ENCODE peak calls at places on chromosomes 4 and X, in four cellular contexts. One of them, this sample, is unnamed. For H3K27me3, the result is how much of the 10 kb centered on the place peaks cover.

GRCh38 chrX:110732274-110732673 is 63.3 kb downstream of the CHRDL1 start:
- DNase-seq in Caco-2: no peak
- DNase-seq in GM06990: no peak
- DNase-seq in heart right ventricle: peak
- DNase-seq in this sample: no peak

GRCh38 chrX:107448625-107449468 is 605 bp upstream of the FRMPD3 start:
- DNase-seq in Caco-2: no peak
- DNase-seq in GM06990: peak
- DNase-seq in heart right ventricle: no peak
- DNase-seq in this sample: no peak

GRCh38 chr4:42915484-42915883 is 23.0 kb downstream of the GRXCR1 start:
- DNase-seq in Caco-2: no peak
- DNase-seq in GM06990: no peak
- DNase-seq in heart right ventricle: no peak
- DNase-seq in this sample: no peak

GRCh38 chrX:71911023-71911730 is 532 bp downstream of the NHSL2 start:
- DNase-seq in Caco-2: no peak
- DNase-seq in GM06990: peak
- DNase-seq in heart right ventricle: no peak
- DNase-seq in this sample: peak

GRCh38 chr4:160877087-160877790 is 1286.6 kb downstream of the FSTL5 start:
- DNase-seq in Caco-2: no peak
- DNase-seq in GM06990: no peak
- DNase-seq in heart right ventricle: no peak
- DNase-seq in this sample: no peak

GRCh38 chrX:39736219-39737211 is 361.2 kb downstream of the BCOR start:
- DNase-seq in Caco-2: no peak
- DNase-seq in GM06990: no peak
- DNase-seq in heart right ventricle: peak
- DNase-seq in this sample: peak

GRCh38 chr4:69823481-69824186 is 36.3 kb downstream of the SULT1E1 start:
- DNase-seq in Caco-2: peak
- DNase-seq in GM06990: no peak
- DNase-seq in heart right ventricle: no peak
- DNase-seq in this sample: no peak

GRCh38 chr4:104575293-104575692 is 80.6 kb upstream of the CXXC4 start:
- DNase-seq in Caco-2: no peak
- DNase-seq in GM06990: no peak
- DNase-seq in heart right ventricle: no peak
- DNase-seq in this sample: no peak

GRCh38 chr4:42554072-42554471 is 102.8 kb downstream of the ATP8A1 start:
- DNase-seq in Caco-2: no peak
- DNase-seq in GM06990: no peak
- DNase-seq in heart right ventricle: no peak
- DNase-seq in this sample: no peak

GRCh38 chrX:71870337-71871098 is 40.1 kb upstream of the NHSL2 start:
- DNase-seq in Caco-2: peak
- DNase-seq in GM06990: no peak
- DNase-seq in heart right ventricle: no peak
- DNase-seq in this sample: no peak

GRCh38 chr4:24419147-24420034 is 165.0 kb downstream of the DHX15 start:
- DNase-seq in Caco-2: peak
- DNase-seq in GM06990: no peak
- DNase-seq in heart right ventricle: peak
- DNase-seq in this sample: peak

GRCh38 chr4:67550491-67551256 is 5.4 kb upstream of the CENPC start:
- DNase-seq in Caco-2: no peak
- DNase-seq in GM06990: peak
- DNase-seq in heart right ventricle: no peak
- DNase-seq in this sample: no peak

GRCh38 chrX:38320819-38321218 is 6.5 kb downstream of the RPGR start:
- DNase-seq in Caco-2: no peak
- DNase-seq in GM06990: no peak
- DNase-seq in heart right ventricle: no peak
- DNase-seq in this sample: no peak

GRCh38 chr4:6052679-6053078 is 34.4 kb upstream of the C4orf50 start:
- DNase-seq in Caco-2: no peak
- DNase-seq in GM06990: no peak
- DNase-seq in heart right ventricle: no peak
- DNase-seq in this sample: no peak

GRCh38 chr4:97185233-97185632 is 958.0 kb downstream of the STPG2 start:
- DNase-seq in Caco-2: no peak
- DNase-seq in GM06990: no peak
- DNase-seq in heart right ventricle: no peak
- DNase-seq in this sample: no peak

GRCh38 chr4:73676881-73677323 is 56.7 kb upstream of the RASSF6 start:
- DNase-seq in Caco-2: no peak
- DNase-seq in GM06990: no peak
- DNase-seq in heart right ventricle: no peak
- DNase-seq in this sample: no peak

GRCh38 chrX:39532761-39533160 is 565.0 kb downstream of the BCOR start:
- DNase-seq in Caco-2: no peak
- DNase-seq in GM06990: no peak
- DNase-seq in heart right ventricle: no peak
- DNase-seq in this sample: no peak

DNA sequence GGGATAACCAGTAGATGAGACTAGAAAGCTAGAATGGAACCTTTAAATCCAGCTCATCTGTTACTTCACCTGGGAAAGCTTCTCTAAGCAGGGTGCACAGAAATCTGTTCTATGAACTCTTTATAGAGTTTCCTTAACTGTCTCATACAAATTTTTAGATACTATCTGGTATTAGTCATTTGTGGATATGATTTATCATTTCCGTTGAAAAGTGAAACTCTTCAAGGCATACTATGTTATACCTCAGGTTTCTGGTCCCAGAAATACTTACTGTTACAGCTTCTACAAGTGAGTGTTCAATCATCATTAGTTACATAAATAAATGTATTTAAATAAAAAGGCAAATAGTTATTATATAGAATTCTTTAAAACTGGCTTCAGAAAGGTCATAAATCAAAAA is 298.3 kb upstream of the AGA start:
- DNase-seq in Caco-2: no peak
- DNase-seq in GM06990: no peak
- DNase-seq in heart right ventricle: no peak
- DNase-seq in this sample: no peak
- H3K4me3 ChIP-seq in Caco-2: no peak
- H3K4me3 ChIP-seq in GM06990: no peak
- H3K4me3 ChIP-seq in heart right ventricle: no peak
- H3K4me3 ChIP-seq in this sample: no peak

GRCh38 chr4:84498203-84499026 is 677 bp downstream of the NKX6-1 start:
- DNase-seq in Caco-2: no peak
- DNase-seq in GM06990: no peak
- DNase-seq in heart right ventricle: no peak
- DNase-seq in this sample: peak

GRCh38 chr4:84497835-84498202 is 1.3 kb downstream of the NKX6-1 start:
- DNase-seq in Caco-2: no peak
- DNase-seq in GM06990: no peak
- DNase-seq in heart right ventricle: no peak
- DNase-seq in this sample: no peak

GRCh38 chr4:84495448-84496221 is 3.5 kb downstream of the NKX6-1 start:
- DNase-seq in Caco-2: no peak
- DNase-seq in GM06990: no peak
- DNase-seq in heart right ventricle: no peak
- DNase-seq in this sample: no peak

GRCh38 chr4:84497220-84497834 is 1.8 kb downstream of the NKX6-1 start:
- DNase-seq in Caco-2: no peak
- DNase-seq in GM06990: no peak
- DNase-seq in heart right ventricle: no peak
- DNase-seq in this sample: no peak

GRCh38 chr4:84496356-84497219 is 2.5 kb downstream of the NKX6-1 start:
- DNase-seq in Caco-2: no peak
- DNase-seq in GM06990: no peak
- DNase-seq in heart right ventricle: no peak
- DNase-seq in this sample: no peak
- H3K27me3 ChIP-seq in Caco-2: under half
- H3K27me3 ChIP-seq in GM06990: under half
- H3K27me3 ChIP-seq in heart right ventricle: half or more
- H3K27me3 ChIP-seq in this sample: half or more

DNA sequence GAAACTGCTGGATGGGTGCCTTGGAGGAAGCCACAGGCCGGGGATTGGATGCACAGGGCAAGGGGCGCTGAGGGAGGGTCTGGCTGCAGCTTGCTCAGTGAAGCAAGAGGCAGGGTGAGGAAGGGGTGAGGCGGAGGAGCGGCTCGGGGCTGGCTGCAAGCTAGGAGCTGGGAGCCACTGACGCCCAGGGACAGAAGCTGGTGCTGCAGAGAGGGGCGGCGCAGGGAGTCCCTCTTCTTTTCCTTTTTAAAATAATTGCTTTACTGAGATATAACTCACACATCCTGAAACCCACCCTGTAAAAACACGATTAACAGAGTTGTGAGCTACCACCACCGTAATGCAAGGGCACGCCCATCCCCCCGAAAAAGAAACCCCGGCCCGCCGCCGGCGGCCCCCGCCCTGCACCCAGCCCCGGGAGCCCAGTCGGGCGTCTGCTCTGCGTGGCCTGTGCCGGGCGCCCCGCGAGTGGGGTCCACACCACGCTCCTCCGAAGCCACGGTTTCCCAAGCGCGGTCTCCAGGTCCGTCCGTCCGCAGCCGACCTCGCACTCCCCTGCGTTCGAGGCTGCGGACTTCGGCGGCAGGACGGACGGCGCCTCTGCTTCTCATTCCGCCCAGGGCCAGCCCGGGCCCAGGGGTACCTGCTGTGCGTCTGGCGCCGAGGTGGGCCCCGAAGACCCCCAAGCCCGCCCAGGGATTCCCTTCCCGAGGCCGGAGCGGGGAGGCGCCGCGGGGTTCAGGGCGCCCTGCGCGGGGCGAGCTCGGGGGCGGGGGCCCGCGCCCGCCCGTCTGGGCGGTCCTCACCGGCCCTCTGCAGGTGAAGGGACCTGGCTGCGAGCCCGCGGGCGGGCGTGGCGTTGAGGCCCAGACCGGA is 865 bp upstream of the UVSSA start:
- DNase-seq in Caco-2: peak
- DNase-seq in GM06990: no peak
- DNase-seq in heart right ventricle: peak
- DNase-seq in this sample: peak
- TF ChIP-seq CTCF in Caco-2: no peak
- TF ChIP-seq CTCF in GM06990: no peak
- TF ChIP-seq CTCF in heart right ventricle: no peak
- TF ChIP-seq CTCF in this sample: peak

GRCh38 chrX:46589977-46590723 is 16.6 kb downstream of the CHST7 start:
- DNase-seq in Caco-2: no peak
- DNase-seq in GM06990: no peak
- DNase-seq in heart right ventricle: no peak
- DNase-seq in this sample: no peak

GRCh38 chrX:46582964-46583363 is 9.4 kb downstream of the CHST7 start:
- DNase-seq in Caco-2: no peak
- DNase-seq in GM06990: no peak
- DNase-seq in heart right ventricle: no peak
- DNase-seq in this sample: no peak

GRCh38 chrX:46587158-46587557 is 13.6 kb downstream of the CHST7 start:
- DNase-seq in Caco-2: no peak
- DNase-seq in GM06990: peak
- DNase-seq in heart right ventricle: no peak
- DNase-seq in this sample: no peak

GRCh38 chrX:46587753-46588171 is 14.2 kb downstream of the CHST7 start:
- DNase-seq in Caco-2: no peak
- DNase-seq in GM06990: no peak
- DNase-seq in heart right ventricle: no peak
- DNase-seq in this sample: no peak

GRCh38 chrX:46588263-46588662 is 14.7 kb downstream of the CHST7 start:
- DNase-seq in Caco-2: no peak
- DNase-seq in GM06990: no peak
- DNase-seq in heart right ventricle: peak
- DNase-seq in this sample: peak
- H3K4me3 ChIP-seq in Caco-2: no peak
- H3K4me3 ChIP-seq in GM06990: no peak
- H3K4me3 ChIP-seq in heart right ventricle: no peak
- H3K4me3 ChIP-seq in this sample: no peak

GRCh38 chr4:110629780-110630500 is 7.1 kb upstream of the PITX2 start:
- DNase-seq in Caco-2: no peak
- DNase-seq in GM06990: no peak
- DNase-seq in heart right ventricle: no peak
- DNase-seq in this sample: no peak
- H3K27me3 ChIP-seq in Caco-2: under half
- H3K27me3 ChIP-seq in GM06990: under half
- H3K27me3 ChIP-seq in heart right ventricle: half or more
- H3K27me3 ChIP-seq in this sample: under half

DNA sequence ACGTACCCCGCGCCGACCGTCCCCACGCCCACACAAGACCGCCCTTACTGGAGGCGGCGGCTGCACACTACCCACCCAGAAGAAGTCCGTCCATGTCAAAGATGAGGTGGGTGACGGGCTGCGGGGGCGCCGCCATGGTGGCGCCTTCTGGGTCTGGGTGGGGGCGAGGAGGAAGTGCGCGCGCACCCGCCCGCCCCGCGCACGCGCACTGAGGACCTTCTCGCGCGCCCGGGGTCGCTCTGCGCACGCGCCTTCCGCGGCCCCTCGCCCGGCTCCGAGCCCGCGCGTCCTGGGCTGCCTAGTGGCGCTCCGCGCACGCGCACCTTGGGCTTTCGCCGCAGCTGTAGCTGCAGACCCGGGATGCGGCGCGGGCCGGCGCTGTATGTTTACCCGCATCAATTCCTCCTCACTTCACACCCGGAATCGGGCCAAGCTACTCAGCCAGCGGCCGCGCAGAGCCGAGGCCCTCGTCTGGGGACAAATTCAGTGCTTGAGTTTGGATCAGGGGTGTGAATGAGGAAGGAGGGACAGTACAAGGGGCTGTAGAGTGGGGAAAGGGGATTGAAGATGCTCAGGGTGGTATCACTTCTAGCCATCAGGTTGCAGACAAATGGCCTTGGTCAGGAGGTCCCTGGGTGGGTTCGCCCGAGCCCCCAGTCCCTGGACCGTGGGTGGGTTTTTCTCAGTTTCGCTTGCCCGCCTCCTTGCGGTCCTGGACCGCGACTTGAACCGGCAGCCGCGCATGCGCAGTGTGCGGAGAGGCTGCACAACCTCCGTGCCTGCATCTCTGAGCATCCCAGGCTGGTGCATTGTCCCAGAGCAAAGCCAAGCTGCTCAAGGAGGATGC is at the start of gene PUDP:
- DNase-seq in Caco-2: peak
- DNase-seq in GM06990: peak
- DNase-seq in heart right ventricle: peak
- DNase-seq in this sample: peak
- TF ChIP-seq CTCF in Caco-2: no peak
- TF ChIP-seq CTCF in GM06990: peak
- TF ChIP-seq CTCF in heart right ventricle: peak
- TF ChIP-seq CTCF in this sample: peak

GRCh38 chr4:814312-814850 is 11.5 kb downstream of the CPLX1 start:
- DNase-seq in Caco-2: no peak
- DNase-seq in GM06990: no peak
- DNase-seq in heart right ventricle: no peak
- DNase-seq in this sample: no peak
- H3K4me3 ChIP-seq in Caco-2: no peak
- H3K4me3 ChIP-seq in GM06990: no peak
- H3K4me3 ChIP-seq in heart right ventricle: no peak
- H3K4me3 ChIP-seq in this sample: no peak

GRCh38 chr4:182671231-182671630 is 246.0 kb downstream of the DCTD start:
- DNase-seq in Caco-2: peak
- DNase-seq in GM06990: no peak
- DNase-seq in heart right ventricle: no peak
- DNase-seq in this sample: no peak

GRCh38 chr4:182671749-182672148 is 245.4 kb downstream of the DCTD start:
- DNase-seq in Caco-2: no peak
- DNase-seq in GM06990: no peak
- DNase-seq in heart right ventricle: no peak
- DNase-seq in this sample: no peak
- H3K27me3 ChIP-seq in Caco-2: under half
- H3K27me3 ChIP-seq in GM06990: under half
- H3K27me3 ChIP-seq in heart right ventricle: under half
- H3K27me3 ChIP-seq in this sample: under half

This sample was measured in psoas muscle.